ENCODE peak calls at places on chromosomes 13 and 19, in four cellular contexts. G is spleen; T is tibial artery; H is CD8-positive, alpha-beta memory T cell. O is an unnamed sample. For H3K4me1, the result is how much of the 10 kb centered on the place peaks cover.

GRCh38 chr13:95002968-95003813 is 290.8 kb upstream of the SOX21 start:
- DNase-seq in T (no peak), G (no peak), H (no peak), O (peak)

GRCh38 chr19:33134571-33135041 is 2.7 kb downstream of the WDR88 start:
- DNase-seq in H (no peak), T (no peak), G (no peak), O (no peak)

GRCh38 chr13:102310691-102311432 is 91.0 kb downstream of the FGF14 start:
- DNase-seq in G (no peak), H (no peak), T (peak), O (no peak)

GRCh38 chr13:98576215-98576945 is 527 bp downstream of the STK24 start:
- DNase-seq in G (peak), H (peak), T (peak), O (peak)

GRCh38 chr19:1074512-1075283 is 7.7 kb downstream of the ARHGAP45 start:
- DNase-seq in G (peak), H (peak), T (peak), O (peak)

GRCh38 chr19:50835785-50836542 is 2.6 kb upstream of the KLK15 start:
- DNase-seq in T (no peak), G (peak), H (peak), O (peak)

GRCh38 chr13:48066310-48066989 is 28.5 kb downstream of the MED4 start:
- DNase-seq in T (no peak), H (no peak), G (no peak), O (peak)

GRCh38 chr13:39048806-39049205 is 10.6 kb downstream of the NHLRC3 start:
- DNase-seq in T (no peak), G (no peak), H (no peak), O (no peak)

GRCh38 chr19:48724796-48725753 is 5.5 kb upstream of the MAMSTR start:
- DNase-seq in G (no peak), T (no peak), H (no peak), O (peak)

GRCh38 chr13:80664930-80665329 is 324.0 kb upstream of the SPRY2 start:
- DNase-seq in H (no peak), T (no peak), G (no peak), O (no peak)

GRCh38 chr19:50580970-50581636 is 12.9 kb upstream of the LRRC4B start:
- DNase-seq in G (peak), H (no peak), T (no peak), O (no peak)

GRCh38 chr13:63208811-63209210 is 1793.2 kb upstream of the PCDH20 start:
- DNase-seq in G (no peak), T (no peak), H (no peak), O (no peak)

GRCh38 chr13:38804536-38804935 is 117.7 kb downstream of the FREM2 start:
- DNase-seq in G (no peak), T (no peak), H (no peak), O (no peak)

GRCh38 chr19:804419-805160 is 7.3 kb downstream of the PTBP1 start:
- DNase-seq in G (no peak), H (no peak), T (no peak), O (no peak)

GRCh38 chr19:34667349-34668076 is 9.4 kb downstream of the SCGB2B2 start:
- DNase-seq in H (no peak), T (no peak), G (no peak), O (peak)

GRCh38 chr13:22655106-22655852 is 525.5 kb upstream of the SGCG start:
- DNase-seq in H (no peak), T (no peak), G (no peak), O (no peak)

GRCh38 chr19:18397242-18398202 is at the start of gene LRRC25:
- DNase-seq in H (no peak), G (peak), T (peak), O (peak)

GRCh38 chr13:84366484-84366883 is 484.2 kb upstream of the SLITRK1 start:
- DNase-seq in T (no peak), H (no peak), G (no peak), O (no peak)

GRCh38 chr19:55640043-55640576 is 692 bp upstream of the ZNF580 start:
- DNase-seq in T (peak), G (peak), H (peak), O (no peak)

GRCh38 chr13:83845121-83845520 is 37.2 kb downstream of the SLITRK1 start:
- DNase-seq in T (no peak), H (no peak), G (no peak), O (no peak)

GRCh38 chr19:56727731-56728130 is 56.2 kb upstream of the ZNF835 start:
- DNase-seq in G (no peak), T (no peak), H (no peak), O (peak)

GRCh38 chr13:94906605-94907004 is 194.3 kb upstream of the SOX21 start:
- DNase-seq in T (no peak), G (no peak), H (no peak), O (no peak)

GRCh38 chr13:72726721-72727416 is 560 bp downstream of the MZT1 start:
- DNase-seq in H (peak), T (peak), G (peak), O (peak)

GRCh38 chr13:68927387-68928026 is 1180.1 kb upstream of the ATXN8OS start:
- DNase-seq in G (no peak), T (no peak), H (no peak), O (peak)

GRCh38 chr19:45469835-45470146 is 2.0 kb downstream of the FOSB start:
- DNase-seq in T (no peak), G (no peak), H (no peak), O (peak)

GRCh38 chr13:100788540-100788939 is 113.9 kb upstream of the TMTC4 start:
- DNase-seq in T (no peak), H (no peak), G (no peak), O (no peak)

GRCh38 chr19:610801-611505 is 21.3 kb downstream of the HCN2 start:
- DNase-seq in H (peak), G (peak), T (no peak), O (peak)

GRCh38 chr13:106597759-106598395 is 29.9 kb upstream of the ARGLU1 start:
- DNase-seq in T (no peak), H (no peak), G (no peak), O (no peak)

GRCh38 chr13:44142911-44143665 is 230.5 kb upstream of the SERP2 start:
- DNase-seq in G (no peak), H (no peak), T (no peak), O (no peak)
- H3K4me3 ChIP-seq in G (no peak), H (no peak), T (peak), O (no peak)

GRCh38 chr13:110553417-110553816 is 8.1 kb downstream of the RAB20 start:
- DNase-seq in T (no peak), G (no peak), H (no peak), O (no peak)
- H3K4me1 ChIP-seq in T (under half), G (half or more), H (under half), O (under half)

GRCh38 chr19:42053037-42053935 is 16.7 kb downstream of the GRIK5 start:
- DNase-seq in H (no peak), T (no peak), G (no peak), O (no peak)
- H3K4me3 ChIP-seq in H (no peak), T (no peak), G (no peak), O (no peak)

GRCh38 chr13:79314652-79315051 is 91.4 kb downstream of the RBM26 start:
- DNase-seq in T (no peak), G (no peak), H (no peak), O (no peak)

GRCh38 chr13:79309690-79310089 is 96.4 kb downstream of the RBM26 start:
- DNase-seq in G (no peak), H (no peak), T (no peak), O (no peak)

GRCh38 chr13:79311456-79311855 is 94.6 kb downstream of the RBM26 start:
- DNase-seq in H (no peak), G (no peak), T (no peak), O (no peak)

GRCh38 chr13:79307866-79308298 is 98.2 kb downstream of the RBM26 start:
- DNase-seq in H (no peak), G (no peak), T (no peak), O (peak)

GRCh38 chr13:79312456-79312855 is 93.6 kb downstream of the RBM26 start:
- DNase-seq in H (no peak), T (no peak), G (no peak), O (no peak)
- H3K4me1 ChIP-seq in H (under half), T (under half), G (under half), O (under half)

GRCh38 chr19:17327068-17327653 is 7.5 kb downstream of the ANO8 start:
- DNase-seq in T (no peak), G (no peak), H (no peak), O (no peak)

GRCh38 chr19:17327654-17328516 is 6.8 kb downstream of the ANO8 start:
- DNase-seq in G (peak), T (no peak), H (peak), O (no peak)

GRCh38 chr19:17329768-17330545 is 4.7 kb downstream of the ANO8 start:
- DNase-seq in T (no peak), G (no peak), H (no peak), O (no peak)

GRCh38 chr19:17329061-17329767 is 5.4 kb downstream of the ANO8 start:
- DNase-seq in T (no peak), G (no peak), H (no peak), O (no peak)

GRCh38 chr19:17328517-17329060 is 6.1 kb downstream of the ANO8 start:
- DNase-seq in H (peak), T (no peak), G (no peak), O (no peak)
- H3K4me3 ChIP-seq in H (peak), T (no peak), G (peak), O (no peak)

DNA sequence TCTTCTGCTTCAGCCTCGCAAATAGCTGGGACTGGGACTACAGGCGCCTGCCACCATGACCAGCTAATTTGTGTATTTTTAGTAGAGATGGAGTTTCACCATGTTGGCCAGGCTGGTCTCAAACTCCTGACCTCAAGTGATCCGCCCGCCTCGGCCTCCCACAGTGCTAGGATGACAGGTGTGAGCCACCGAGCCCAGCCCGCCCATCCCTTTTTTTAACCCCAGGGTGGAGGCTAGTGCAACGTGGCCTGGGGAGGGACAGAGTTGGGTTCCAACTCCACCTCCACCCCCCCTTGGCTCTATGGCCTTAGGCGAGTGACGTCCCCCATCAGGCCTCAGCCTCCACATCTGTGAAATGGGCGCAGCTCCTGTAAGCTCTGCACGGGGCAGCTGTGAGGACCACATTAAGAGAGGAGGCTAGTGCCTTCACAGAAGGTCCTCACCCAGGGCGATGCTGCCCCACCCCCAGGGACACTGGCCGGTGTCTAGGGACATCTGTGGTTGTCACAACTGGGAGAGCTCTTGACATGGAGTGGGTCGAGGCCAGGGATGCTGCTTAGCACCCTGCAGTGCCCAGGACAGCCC is 37.7 kb downstream of the SMIM24 start:
- DNase-seq in G (no peak), T (no peak), H (no peak), O (no peak)
- H3K4me1 ChIP-seq in G (under half), T (under half), H (under half), O (under half)

DNA sequence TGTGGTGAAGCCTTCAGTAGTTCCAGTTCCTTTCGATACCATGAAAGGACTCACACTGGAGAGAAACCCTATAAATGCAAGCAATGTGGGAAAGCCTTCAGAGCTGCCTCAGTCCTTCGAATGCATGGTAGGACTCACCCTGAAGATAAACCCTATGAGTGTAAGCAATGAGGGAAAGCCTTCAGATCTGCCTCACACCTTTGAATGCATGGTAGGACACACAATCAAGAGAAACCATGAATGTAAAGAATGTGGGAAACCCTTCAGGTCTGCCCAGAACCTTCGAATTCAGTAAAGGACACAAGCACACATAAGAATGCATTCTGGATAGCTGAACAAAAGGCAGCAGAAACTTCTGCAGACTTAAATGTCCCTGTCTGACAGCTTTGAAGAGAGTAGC is 18.3 kb downstream of the ZNF69 start:
- DNase-seq in H (no peak), G (no peak), T (no peak), O (no peak)
- H3K4me3 ChIP-seq in H (peak), G (no peak), T (no peak), O (no peak)

GRCh38 chr13:50916701-50917184 is 7.2 kb downstream of the RNASEH2B start:
- DNase-seq in T (peak), H (no peak), G (no peak), O (no peak)
- H3K4me1 ChIP-seq in T (under half), H (under half), G (half or more), O (under half)

O was measured in SJCRH30.